ENCODE peak calls at places on chromosomes 7 and 10, in four cellular contexts. I is GM23248, T is iris pigment epithelial cell, Y is breast epithelium. S is an unnamed sample.

GRCh38 chr10:44662002-44662401 is 249.1 kb upstream of the TMEM72 start:
- DNase-seq in T (peak), Y (no peak), I (no peak), S (no peak)

GRCh38 chr7:93910076-93910994 is 4.0 kb downstream of the GNGT1 start:
- DNase-seq in T (peak), I (peak), Y (no peak), S (no peak)

GRCh38 chr10:83515001-83515400 is 624.3 kb upstream of the GHITM start:
- DNase-seq in Y (no peak), T (no peak), I (no peak), S (no peak)

GRCh38 chr7:108129018-108129965 is 869 bp downstream of the LAMB4 start:
- DNase-seq in T (peak), I (no peak), Y (no peak), S (no peak)

GRCh38 chr10:8811201-8811600 is 756.7 kb downstream of the GATA3 start:
- DNase-seq in T (peak), I (no peak), Y (no peak), S (no peak)

GRCh38 chr7:29480456-29480855 is 83.2 kb upstream of the PRR15 start:
- DNase-seq in T (no peak), Y (no peak), I (no peak), S (no peak)

GRCh38 chr7:2643386-2644229 is 11.8 kb downstream of the TTYH3 start:
- DNase-seq in T (no peak), I (no peak), Y (no peak), S (no peak)

GRCh38 chr7:75842836-75843446 is 29.3 kb upstream of the CCL24 start:
- DNase-seq in Y (no peak), I (peak), T (peak), S (no peak)

GRCh38 chr10:855079-855478 is 76.4 kb downstream of the LARP4B start:
- DNase-seq in T (no peak), Y (no peak), I (no peak), S (no peak)

GRCh38 chr7:5284304-5285281 is 1.9 kb downstream of the SLC29A4 start:
- DNase-seq in Y (no peak), I (no peak), T (peak), S (no peak)

GRCh38 chr7:151745090-151745638 is 131.8 kb downstream of the PRKAG2 start:
- DNase-seq in I (peak), Y (no peak), T (peak), S (no peak)

GRCh38 chr7:115494529-115495147 is 535.9 kb downstream of the TFEC start:
- DNase-seq in I (no peak), Y (no peak), T (no peak), S (no peak)

GRCh38 chr7:46146454-46147255 is 225.6 kb upstream of the IGFBP3 start:
- DNase-seq in T (peak), Y (no peak), I (peak), S (no peak)

GRCh38 chr7:50838675-50839377 is 56.1 kb upstream of the GRB10 start:
- DNase-seq in Y (no peak), I (peak), T (peak), S (peak)

GRCh38 chr7:95828824-95829428 is 56.6 kb downstream of the DYNC1I1 start:
- DNase-seq in I (no peak), T (peak), Y (no peak), S (no peak)

GRCh38 chr7:42691030-42691639 is 220.7 kb downstream of the C7orf25 start:
- DNase-seq in T (peak), Y (no peak), I (peak), S (no peak)

GRCh38 chr7:78039791-78040776 is 241.5 kb downstream of the PHTF2 start:
- DNase-seq in Y (no peak), I (peak), T (no peak), S (no peak)

GRCh38 chr10:128629111-128630096 is 503.2 kb upstream of the MKI67 start:
- DNase-seq in I (peak), Y (no peak), T (no peak), S (no peak)

GRCh38 chr10:10010397-10010796 is 1007.3 kb upstream of the CELF2 start:
- DNase-seq in T (no peak), I (no peak), Y (no peak), S (no peak)

GRCh38 chr10:77643795-77644468 is 6.3 kb upstream of the KCNMA1 start:
- DNase-seq in Y (no peak), T (peak), I (peak), S (no peak)

GRCh38 chr7:25359471-25360059 is 131.3 kb upstream of the NPVF start:
- DNase-seq in I (peak), T (no peak), Y (no peak), S (no peak)

GRCh38 chr10:29435809-29436501 is 147.1 kb downstream of the LYZL1 start:
- DNase-seq in I (peak), T (no peak), Y (no peak), S (no peak)

GRCh38 chr7:105838273-105839141 is 37.9 kb downstream of the ATXN7L1 start:
- DNase-seq in I (peak), Y (no peak), T (peak), S (no peak)

GRCh38 chr10:94279835-94280709 is 82.7 kb downstream of the NOC3L start:
- DNase-seq in I (peak), Y (no peak), T (peak), S (no peak)

GRCh38 chr7:150903627-150904026 is 51.3 kb downstream of the AOC1 start:
- DNase-seq in Y (no peak), T (peak), I (peak), S (no peak)

GRCh38 chr7:141272417-141272816 is 198.6 kb downstream of the TMEM178B start:
- DNase-seq in I (no peak), T (no peak), Y (no peak), S (no peak)

GRCh38 chr7:133572853-133573252 is 320.0 kb downstream of the EXOC4 start:
- DNase-seq in Y (no peak), T (no peak), I (no peak), S (no peak)

GRCh38 chr7:16961650-16962049 is 79.9 kb upstream of the AGR3 start:
- DNase-seq in Y (no peak), I (peak), T (no peak), S (no peak)

GRCh38 chr7:5005066-5005465 is 40.6 kb upstream of the RBAK start:
- DNase-seq in T (no peak), I (no peak), Y (no peak), S (no peak)

GRCh38 chr10:5832946-5833345 is 19.7 kb upstream of the GDI2 start:
- DNase-seq in T (no peak), Y (peak), I (no peak), S (no peak)

GRCh38 chr7:22660732-22661131 is 66.3 kb upstream of the IL6 start:
- DNase-seq in Y (no peak), T (no peak), I (no peak), S (no peak)

GRCh38 chr7:2269468-2270460 is 27.7 kb downstream of the NUDT1 start:
- DNase-seq in T (peak), Y (no peak), I (peak), S (no peak)

GRCh38 chr7:23617482-23617881 is 20.3 kb downstream of the CCDC126 start:
- DNase-seq in Y (no peak), I (no peak), T (no peak), S (no peak)